ENCODE peak calls at places on chromosome 1, in four cellular contexts. Y is K562, B is left lung, W is mammary epithelial cell. V is an unnamed sample. For H3K4me1, the result is how much of the 10 kb centered on the place peaks cover.

GRCh38 chr1:34460193-34460592 is 283.5 kb downstream of the C1orf94 start:
- DNase-seq in Y (peak), B (no peak), W (no peak), V (no peak)

GRCh38 chr1:172917972-172918371 is 132.8 kb downstream of the TNFSF18 start:
- DNase-seq in Y (no peak), B (no peak), W (peak), V (no peak)

GRCh38 chr1:48203287-48203900 is 19.1 kb upstream of the SLC5A9 start:
- DNase-seq in Y (peak), B (no peak), W (peak), V (no peak)

GRCh38 chr1:248696261-248696660 is 6.3 kb downstream of the OR14I1 start:
- DNase-seq in Y (peak), B (no peak), W (no peak), V (no peak)

GRCh38 chr1:50973875-50974617 is 4.0 kb downstream of the CDKN2C start:
- DNase-seq in Y (peak), B (no peak), W (no peak), V (no peak)

GRCh38 chr1:91755888-91756287 is 130.1 kb downstream of the TGFBR3 start:
- DNase-seq in Y (no peak), B (no peak), W (no peak), V (no peak)

GRCh38 chr1:240237305-240237721 is 145.6 kb downstream of the FMN2 start:
- DNase-seq in Y (no peak), B (no peak), W (no peak), V (no peak)

GRCh38 chr1:192535916-192536662 is 39.5 kb upstream of the RGS1 start:
- DNase-seq in Y (no peak), B (no peak), W (no peak), V (no peak)

GRCh38 chr1:17771014-17771413 is 15.9 kb downstream of the ACTL8 start:
- DNase-seq in Y (no peak), B (no peak), W (no peak), V (no peak)

GRCh38 chr1:187010571-187011309 is 182.0 kb downstream of the PLA2G4A start:
- DNase-seq in Y (no peak), B (no peak), W (peak), V (no peak)

GRCh38 chr1:235313931-235314678 is 13.9 kb downstream of the ARID4B start:
- DNase-seq in Y (no peak), B (no peak), W (no peak), V (no peak)

GRCh38 chr1:27142464-27142863 is 12.5 kb downstream of the SLC9A1 start:
- DNase-seq in Y (no peak), B (no peak), W (peak), V (no peak)

GRCh38 chr1:195345149-195345548 is 1263.1 kb downstream of the KCNT2 start:
- DNase-seq in Y (no peak), B (peak), W (no peak), V (peak)

GRCh38 chr1:101228424-101229134 is 8.2 kb upstream of the S1PR1 start:
- DNase-seq in Y (no peak), B (no peak), W (no peak), V (no peak)

GRCh38 chr1:195195423-195196057 is 1412.7 kb downstream of the KCNT2 start:
- DNase-seq in Y (no peak), B (no peak), W (no peak), V (no peak)

GRCh38 chr1:27161594-27161993 is 6.7 kb upstream of the SLC9A1 start:
- DNase-seq in Y (peak), B (no peak), W (peak), V (no peak)

GRCh38 chr1:41721039-41721438 is 197.7 kb downstream of the HIVEP3 start:
- DNase-seq in Y (no peak), B (no peak), W (no peak), V (no peak)

GRCh38 chr1:40750326-40750975 is 33.1 kb upstream of the KCNQ4 start:
- DNase-seq in Y (no peak), B (no peak), W (no peak), V (no peak)

GRCh38 chr1:43410571-43410970 is 20.9 kb downstream of the SZT2 start:
- DNase-seq in Y (no peak), B (no peak), W (no peak), V (no peak)

DNA sequence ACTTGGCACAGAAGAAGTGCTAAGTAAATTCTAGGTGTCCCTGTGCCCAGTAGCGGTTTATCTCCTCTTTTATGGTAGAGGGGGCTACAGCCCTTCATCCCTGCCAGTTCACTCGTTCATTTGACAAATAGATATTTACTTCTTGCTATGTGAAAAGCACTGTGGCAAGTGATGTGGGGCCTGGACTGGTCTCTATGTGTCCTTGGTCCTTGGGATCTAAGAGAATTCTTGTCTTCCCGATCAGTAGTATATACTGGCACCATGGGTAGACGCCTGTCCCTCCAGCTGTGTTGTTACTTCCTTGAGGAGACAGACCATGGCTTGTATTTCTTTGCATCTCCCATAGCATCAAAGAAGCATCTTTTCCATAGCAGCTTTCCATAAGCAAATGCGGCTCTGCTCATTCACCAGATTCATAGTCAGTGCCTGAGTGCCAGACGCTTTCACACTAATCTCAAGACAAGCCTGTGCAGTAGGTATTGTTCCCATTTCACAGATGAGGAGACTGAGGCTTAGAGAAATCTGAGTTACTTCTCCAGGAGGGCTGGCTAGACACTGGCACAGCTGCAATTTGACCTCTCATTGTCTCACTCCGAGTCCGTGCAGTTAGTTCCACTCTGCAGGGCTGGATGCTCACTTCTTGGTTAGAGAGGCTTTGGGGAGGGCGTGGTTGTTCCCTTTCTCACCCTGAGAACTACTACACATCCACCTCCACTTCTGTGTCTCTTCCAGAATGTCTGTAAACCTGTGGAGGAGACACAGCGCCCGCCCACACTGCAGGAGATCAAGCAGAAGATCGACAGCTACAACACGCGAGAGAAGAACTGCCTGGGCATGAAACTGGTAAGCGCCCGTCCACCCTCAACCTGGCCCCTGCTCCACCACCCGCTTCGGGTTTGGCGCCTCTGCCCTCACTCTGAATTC is 29.5 kb downstream of the EIF2D start:
- DNase-seq in Y (no peak), B (no peak), W (no peak), V (no peak)
- H3K27ac ChIP-seq in Y (no peak), B (no peak), W (no peak), V (no peak)

GRCh38 chr1:156584813-156585212 is 5.3 kb downstream of the TTC24 start:
- DNase-seq in Y (peak), B (no peak), W (no peak), V (no peak)
- H3K4me1 ChIP-seq in Y (under half), B (under half), W (under half), V (under half)

DNA sequence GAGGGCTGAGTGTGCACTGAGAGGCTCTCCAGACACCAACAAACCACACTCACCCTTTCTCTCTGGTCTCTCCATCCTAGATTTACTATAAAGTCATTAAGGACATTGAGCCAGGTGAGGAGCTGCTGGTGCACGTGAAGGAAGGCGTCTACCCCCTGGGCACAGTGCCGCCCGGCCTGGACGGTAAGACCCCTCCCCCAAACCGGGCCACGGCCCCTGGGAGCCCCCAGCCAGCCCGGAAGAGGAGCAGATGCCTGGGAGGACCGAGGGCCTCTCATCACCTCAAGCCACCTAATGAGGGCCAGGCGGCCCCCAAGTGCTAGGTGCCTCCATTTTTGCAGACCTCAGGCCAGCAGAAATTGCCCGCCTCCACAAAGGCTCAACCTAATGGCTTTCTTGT is 58.1 kb upstream of the ARHGEF16 start:
- DNase-seq in Y (no peak), B (no peak), W (no peak), V (no peak)
- H3K27ac ChIP-seq in Y (no peak), B (no peak), W (no peak), V (no peak)

GRCh38 chr1:114339379-114339778 is 171.6 kb downstream of the TRIM33 start:
- DNase-seq in Y (no peak), B (no peak), W (no peak), V (no peak)

GRCh38 chr1:114340906-114341698 is 169.9 kb downstream of the TRIM33 start:
- DNase-seq in Y (no peak), B (no peak), W (no peak), V (no peak)

GRCh38 chr1:114341886-114342285 is 169.1 kb downstream of the TRIM33 start:
- DNase-seq in Y (no peak), B (no peak), W (no peak), V (no peak)

GRCh38 chr1:114344656-114345055 is 166.3 kb downstream of the TRIM33 start:
- DNase-seq in Y (no peak), B (no peak), W (no peak), V (no peak)

GRCh38 chr1:114342376-114342775 is 168.6 kb downstream of the TRIM33 start:
- DNase-seq in Y (no peak), B (no peak), W (no peak), V (no peak)
- H3K4me1 ChIP-seq in Y (under half), B (under half), W (under half), V (under half)

GRCh38 chr1:56555448-56555847 is 23.9 kb downstream of the PLPP3 start:
- DNase-seq in Y (no peak), B (no peak), W (no peak), V (no peak)

GRCh38 chr1:56547977-56548376 is 31.4 kb downstream of the PLPP3 start:
- DNase-seq in Y (no peak), B (no peak), W (no peak), V (no peak)

GRCh38 chr1:56550132-56550531 is 29.2 kb downstream of the PLPP3 start:
- DNase-seq in Y (no peak), B (no peak), W (no peak), V (no peak)

GRCh38 chr1:56548566-56548965 is 30.8 kb downstream of the PLPP3 start:
- DNase-seq in Y (no peak), B (no peak), W (no peak), V (no peak)

GRCh38 chr1:56551691-56552090 is 27.7 kb downstream of the PLPP3 start:
- DNase-seq in Y (no peak), B (no peak), W (no peak), V (no peak)
- H3K27ac ChIP-seq in Y (no peak), B (no peak), W (no peak), V (no peak)

GRCh38 chr1:203173156-203173555 is 2.5 kb downstream of the MYBPH start:
- DNase-seq in Y (no peak), B (no peak), W (no peak), V (no peak)
- H3K4me1 ChIP-seq in Y (under half), B (under half), W (under half), V (under half)

DNA sequence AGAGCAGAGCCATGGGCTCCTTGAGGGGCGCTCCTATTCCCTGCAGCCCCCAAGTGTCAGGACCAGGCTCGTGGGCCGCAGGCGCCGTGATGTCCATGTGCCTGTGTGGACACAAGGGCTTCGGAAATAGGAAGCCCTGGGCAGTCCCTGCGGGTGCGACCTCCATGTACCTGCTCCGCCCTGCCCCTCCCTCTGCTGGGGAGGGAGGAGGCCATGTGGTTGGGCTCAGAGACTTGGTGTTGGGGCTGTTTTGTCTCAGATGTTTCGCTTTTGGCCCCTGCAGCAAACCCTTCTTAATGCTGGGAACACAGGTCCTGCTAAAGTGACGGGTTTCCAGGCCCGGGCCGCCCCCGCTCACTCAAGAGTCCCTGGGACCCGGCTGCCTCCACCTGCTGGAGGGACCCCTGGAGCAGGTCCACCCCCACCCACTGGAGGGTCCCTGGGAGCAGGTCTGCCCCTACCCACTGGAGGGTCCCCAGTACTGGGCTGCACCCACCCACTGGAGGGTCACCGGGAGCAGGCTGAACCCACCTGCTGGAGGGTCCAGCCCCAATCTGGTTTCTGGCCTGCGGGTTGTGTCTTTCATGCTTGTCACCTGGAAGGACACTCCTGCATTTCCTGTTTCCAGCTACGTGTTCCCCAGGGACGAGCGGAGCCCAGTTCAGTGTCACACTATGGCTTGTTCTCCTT is 156.5 kb downstream of the PEX14 start:
- DNase-seq in Y (no peak), B (peak), W (no peak), V (peak)
- H3K27ac ChIP-seq in Y (no peak), B (no peak), W (no peak), V (no peak)

GRCh38 chr1:154495496-154496273 is 6.3 kb upstream of the TDRD10 start:
- DNase-seq in Y (no peak), B (no peak), W (no peak), V (no peak)

GRCh38 chr1:154492115-154492514 is 9.9 kb upstream of the TDRD10 start:
- DNase-seq in Y (no peak), B (no peak), W (no peak), V (no peak)

GRCh38 chr1:154490327-154490726 is 11.7 kb upstream of the TDRD10 start:
- DNase-seq in Y (peak), B (no peak), W (no peak), V (no peak)

GRCh38 chr1:154496381-154496780 is 5.6 kb upstream of the TDRD10 start:
- DNase-seq in Y (no peak), B (no peak), W (no peak), V (no peak)

DNA sequence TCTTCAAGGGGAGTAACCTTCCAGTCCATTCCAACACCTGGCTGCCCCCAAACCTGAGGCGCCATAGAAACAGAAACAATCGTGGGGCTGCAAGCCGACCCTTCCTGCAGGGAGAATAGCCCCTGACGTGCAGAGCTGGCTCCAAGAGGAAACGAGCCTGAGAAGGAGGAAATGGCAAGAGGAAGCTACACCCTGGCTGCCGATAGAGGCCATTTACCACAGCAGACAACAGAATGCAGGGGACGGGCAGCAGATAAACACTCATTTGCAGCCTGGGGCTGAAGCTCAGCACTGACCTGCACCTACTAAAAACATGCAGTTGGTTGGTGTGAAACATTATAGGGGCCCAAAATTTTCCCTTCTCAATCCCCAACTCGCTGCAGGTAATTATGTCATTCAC is 8.7 kb upstream of the TDRD10 start:
- DNase-seq in Y (peak), B (no peak), W (no peak), V (no peak)
- H3K4me1 ChIP-seq in Y (under half), B (half or more), W (under half), V (half or more)

DNA sequence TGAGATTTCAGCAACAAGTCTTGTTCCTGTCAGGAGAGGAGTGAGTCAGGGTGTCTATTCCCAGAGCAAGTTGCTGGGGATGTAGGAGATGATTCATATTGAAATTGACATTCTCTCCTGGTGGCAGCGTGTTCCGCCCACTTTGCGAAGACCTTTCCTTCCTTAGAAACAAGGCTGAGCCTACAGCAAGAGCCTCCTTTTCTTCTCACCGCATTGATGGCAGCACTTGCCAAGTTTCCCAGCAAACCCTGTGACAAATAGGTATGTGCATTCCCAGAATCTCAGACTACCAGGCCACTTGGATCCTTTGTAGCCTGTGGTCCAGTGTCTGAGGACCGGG is 79.4 kb downstream of the MAN1C1 start:
- DNase-seq in Y (no peak), B (no peak), W (peak), V (no peak)
- H3K27ac ChIP-seq in Y (no peak), B (peak), W (no peak), V (peak)

DNA sequence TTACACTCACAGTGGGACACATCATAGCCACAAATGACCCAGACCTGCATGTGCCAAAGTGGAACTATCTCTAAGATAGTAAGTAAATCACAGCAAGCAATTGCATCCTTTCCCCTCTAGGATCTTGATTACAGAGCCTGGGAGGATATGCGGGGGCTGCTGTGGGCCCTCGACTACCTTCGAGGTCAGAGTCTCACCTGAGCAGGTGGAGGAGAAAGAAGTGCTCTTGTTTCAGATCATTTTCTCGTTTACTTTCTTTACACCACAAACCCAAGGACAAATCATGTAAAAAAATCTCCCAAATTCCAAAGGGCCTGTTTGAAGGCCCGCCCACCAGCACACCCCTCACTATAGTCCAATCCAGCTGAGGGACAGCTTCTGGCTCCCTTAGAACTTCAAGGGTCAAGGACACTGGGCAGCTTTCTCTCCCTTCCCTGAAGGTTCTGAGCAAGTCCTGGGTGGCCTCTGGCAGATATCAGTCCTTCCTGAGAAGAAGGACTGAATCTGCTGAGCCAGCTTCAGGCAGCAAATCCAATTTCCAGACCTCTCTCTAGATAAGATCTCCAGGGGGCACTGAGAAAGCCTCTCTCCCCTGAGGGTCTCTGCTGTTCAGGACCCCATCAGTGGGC is 5.6 kb downstream of the STK40 start:
- DNase-seq in Y (no peak), B (no peak), W (no peak), V (no peak)
- H3K4me1 ChIP-seq in Y (under half), B (half or more), W (under half), V (half or more)